ENCODE peak calls at places on chromosome 17, in five cellular contexts. S is CD8-positive, alpha-beta T cell; K is gastrocnemius medialis; T is neural progenitor cell; U is CD4-positive, CD25-positive, alpha-beta regulatory T cell. J is an unnamed sample. For H3K4me1 and H3K27me3, the result is how much of the 10 kb centered on the place peaks cover.

GRCh38 chr17:62965149-62965648 is 836 bp upstream of the TANC2 start:
- DNase-seq in S (peak), K (no peak), T (no peak), U (no peak), J (no peak)

GRCh38 chr17:80116276-80116922 is 15.0 kb downstream of the GAA start:
- DNase-seq in S (no peak), K (no peak), T (no peak), U (no peak), J (no peak)

GRCh38 chr17:49483588-49484509 is 11.2 kb upstream of the NGFR start:
- DNase-seq in S (no peak), K (no peak), T (no peak), U (no peak), J (no peak)

GRCh38 chr17:64006361-64007088 is 8.4 kb downstream of the PRR29 start:
- DNase-seq in S (no peak), K (no peak), T (no peak), U (no peak), J (no peak)

GRCh38 chr17:53818271-53818670 is 4.5 kb upstream of the KIF2B start:
- DNase-seq in S (no peak), K (no peak), T (no peak), U (no peak), J (no peak)

GRCh38 chr17:64039106-64039400 is 18.6 kb upstream of the ICAM2 start:
- DNase-seq in S (no peak), K (no peak), T (no peak), U (no peak), J (no peak)

GRCh38 chr17:55814377-55814776 is 63.5 kb downstream of the PCTP start:
- DNase-seq in S (no peak), K (no peak), T (no peak), U (no peak), J (no peak)

GRCh38 chr17:27748360-27748825 is 51.9 kb downstream of the NOS2 start:
- DNase-seq in S (no peak), K (no peak), T (no peak), U (no peak), J (no peak)

GRCh38 chr17:51128089-51128488 is 7.4 kb upstream of the SPAG9 start:
- DNase-seq in S (no peak), K (no peak), T (no peak), U (no peak), J (no peak)

GRCh38 chr17:17467720-17468119 is 9.1 kb upstream of the MED9 start:
- DNase-seq in S (no peak), K (no peak), T (no peak), U (no peak), J (no peak)

GRCh38 chr17:38595892-38596291 is 9.9 kb downstream of the SRCIN1 start:
- DNase-seq in S (no peak), K (no peak), T (peak), U (no peak), J (no peak)

GRCh38 chr17:50832267-50833227 is 2.8 kb upstream of the WFIKKN2 start:
- DNase-seq in S (no peak), K (no peak), T (no peak), U (no peak), J (no peak)

GRCh38 chr17:30956764-30957374 is 14.0 kb upstream of the RNF135 start:
- DNase-seq in S (no peak), K (no peak), T (peak), U (no peak), J (peak)

GRCh38 chr17:81434079-81434478 is 38.8 kb downstream of the BAHCC1 start:
- DNase-seq in S (no peak), K (no peak), T (no peak), U (no peak), J (no peak)
- H3K4me1 ChIP-seq in S (under half), K (under half), T (under half), U (under half), J (under half)

DNA sequence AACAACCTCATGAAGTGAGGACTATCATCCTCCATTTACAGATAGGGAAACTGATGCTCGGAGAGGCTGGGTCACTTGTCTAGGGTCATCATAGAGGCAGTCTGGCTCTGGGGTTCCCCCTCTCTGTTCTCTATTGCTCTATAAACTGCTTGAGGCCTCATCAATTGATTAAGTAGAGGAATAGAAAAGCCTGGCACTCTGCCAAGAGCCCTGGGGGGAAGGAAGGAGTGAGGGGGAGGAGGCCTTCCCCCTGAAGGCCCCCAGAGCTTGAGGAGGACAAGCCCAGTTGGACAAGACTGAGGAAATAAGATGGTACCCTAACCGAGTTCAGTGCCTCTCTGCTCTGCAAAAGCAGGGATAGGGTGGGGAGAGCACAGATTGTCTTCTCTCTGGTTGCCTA is 21.0 kb downstream of the SDK2 start:
- DNase-seq in S (no peak), K (no peak), T (no peak), U (no peak), J (no peak)
- H3K27ac ChIP-seq in S (no peak), K (no peak), T (no peak), U (no peak), J (no peak)

GRCh38 chr17:66831383-66832220 is 3.3 kb upstream of the CACNG5 start:
- DNase-seq in S (no peak), K (no peak), T (no peak), U (no peak), J (no peak)

GRCh38 chr17:66829386-66829864 is 5.5 kb upstream of the CACNG5 start:
- DNase-seq in S (no peak), K (no peak), T (peak), U (peak), J (no peak)

GRCh38 chr17:66830451-66830850 is 4.5 kb upstream of the CACNG5 start:
- DNase-seq in S (no peak), K (no peak), T (peak), U (no peak), J (no peak)

GRCh38 chr17:66829883-66830282 is 5.0 kb upstream of the CACNG5 start:
- DNase-seq in S (no peak), K (no peak), T (peak), U (no peak), J (no peak)

DNA sequence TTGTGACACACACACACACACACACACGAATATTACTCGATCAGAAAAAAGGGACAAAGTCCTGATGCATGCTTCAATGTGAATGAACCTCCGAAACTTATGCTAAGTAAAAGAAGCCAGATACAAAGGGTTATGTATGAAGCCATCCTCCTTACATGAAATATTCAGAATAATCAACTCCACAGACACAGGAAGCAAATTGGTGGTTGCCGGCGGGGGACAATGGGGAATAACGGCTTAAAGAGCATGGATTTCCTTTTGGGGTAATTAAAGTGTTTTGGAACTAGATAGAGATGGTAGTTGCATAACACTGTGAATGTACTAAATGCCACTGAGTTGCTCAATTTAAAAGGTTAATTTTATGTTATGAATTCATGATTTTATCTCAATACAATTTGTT is 8.1 kb upstream of the CACNG5 start:
- DNase-seq in S (no peak), K (no peak), T (no peak), U (no peak), J (no peak)
- H3K27me3 ChIP-seq in S (under half), K (under half), T (under half), U (under half), J (under half)

GRCh38 chr17:29195465-29196081 is 15.4 kb upstream of the MYO18A start:
- DNase-seq in S (no peak), K (no peak), T (no peak), U (no peak), J (no peak)

GRCh38 chr17:29193146-29193545 is 12.9 kb upstream of the MYO18A start:
- DNase-seq in S (no peak), K (no peak), T (no peak), U (no peak), J (no peak)

GRCh38 chr17:29197516-29198272 is 17.5 kb upstream of the MYO18A start:
- DNase-seq in S (no peak), K (no peak), T (no peak), U (no peak), J (no peak)

GRCh38 chr17:29196784-29197515 is 16.8 kb upstream of the MYO18A start:
- DNase-seq in S (no peak), K (no peak), T (no peak), U (no peak), J (no peak)

GRCh38 chr17:29194669-29195068 is 14.5 kb upstream of the MYO18A start:
- DNase-seq in S (no peak), K (no peak), T (no peak), U (no peak), J (no peak)
- H3K4me1 ChIP-seq in S (under half), K (under half), T (under half), U (under half), J (under half)

GRCh38 chr17:74723891-74724290 is 11.2 kb upstream of the CD300LF start:
- DNase-seq in S (no peak), K (no peak), T (no peak), U (no peak), J (no peak)
- H3K27ac ChIP-seq in S (no peak), K (no peak), T (no peak), U (no peak), J (no peak)

J was measured in CD8-positive, alpha-beta memory T cell.